ENCODE peak calls at places on chromosome 4, in five cellular contexts. X is SW480, W is left ventricle myocardium inferior, R is NCI-H1694 treated with DMSO at 0.1 percent for 48 hours, U is NCI-H1436. Z is an unnamed sample.

GRCh38 chr4:172489896-172490295 is 676.7 kb downstream of the GALNTL6 start:
- DNase-seq in X (no peak), W (no peak), R (no peak), U (no peak), Z (no peak)

GRCh38 chr4:184748251-184748652 is 14.4 kb upstream of the CENPU start:
- DNase-seq in X (no peak), W (peak), R (peak), U (no peak), Z (no peak)

GRCh38 chr4:169921732-169922131 is 104.5 kb downstream of the MFAP3L start:
- DNase-seq in X (no peak), W (no peak), R (no peak), U (no peak), Z (no peak)

GRCh38 chr4:337932-338758 is 531 bp downstream of the ZNF141 start:
- DNase-seq in X (no peak), W (no peak), R (no peak), U (no peak), Z (peak)

GRCh38 chr4:169341490-169341889 is 70.7 kb upstream of the SH3RF1 start:
- DNase-seq in X (no peak), W (no peak), R (no peak), U (no peak), Z (no peak)

GRCh38 chr4:98546910-98547544 is 111.4 kb downstream of the TSPAN5 start:
- DNase-seq in X (no peak), W (no peak), R (peak), U (no peak), Z (no peak)

GRCh38 chr4:138225477-138225876 is 16.7 kb downstream of the SLC7A11 start:
- DNase-seq in X (no peak), W (no peak), R (no peak), U (no peak), Z (no peak)

GRCh38 chr4:97984545-97985131 is 158.6 kb downstream of the STPG2 start:
- DNase-seq in X (no peak), W (no peak), R (no peak), U (no peak), Z (no peak)

GRCh38 chr4:3613980-3614730 is 81.9 kb upstream of the LRPAP1 start:
- DNase-seq in X (peak), W (peak), R (no peak), U (no peak), Z (no peak)

GRCh38 chr4:25654971-25655963 is at the start of gene SLC34A2:
- DNase-seq in X (no peak), W (no peak), R (no peak), U (no peak), Z (no peak)

GRCh38 chr4:122700178-122700725 is 32.3 kb upstream of the BBS12 start:
- DNase-seq in X (no peak), W (peak), R (no peak), U (no peak), Z (no peak)

GRCh38 chr4:125254111-125254510 is 60.6 kb upstream of the FAT4 start:
- DNase-seq in X (no peak), W (no peak), R (no peak), U (no peak), Z (no peak)

GRCh38 chr4:87150498-87151261 is 69.7 kb downstream of the KLHL8 start:
- DNase-seq in X (peak), W (no peak), R (peak), U (peak), Z (peak)

GRCh38 chr4:20395160-20395773 is 143.6 kb downstream of the SLIT2 start:
- DNase-seq in X (peak), W (no peak), R (peak), U (no peak), Z (peak)

GRCh38 chr4:140252742-140253555 is 99.0 kb upstream of the MAML3 start:
- DNase-seq in X (peak), W (peak), R (peak), U (peak), Z (peak)

GRCh38 chr4:94420356-94420755 is 31.4 kb upstream of the PDLIM5 start:
- DNase-seq in X (no peak), W (no peak), R (no peak), U (no peak), Z (no peak)

GRCh38 chr4:113509851-113510250 is 251.7 kb downstream of the CAMK2D start:
- DNase-seq in X (no peak), W (no peak), R (no peak), U (no peak), Z (no peak)

GRCh38 chr4:123417813-123418212 is 21.2 kb downstream of the SPRY1 start:
- DNase-seq in X (no peak), W (no peak), R (no peak), U (no peak), Z (no peak)

GRCh38 chr4:56843421-56843899 is 22.0 kb upstream of the SPINK2 start:
- DNase-seq in X (no peak), W (no peak), R (no peak), U (no peak), Z (no peak)

GRCh38 chr4:1290165-1290977 is 680 bp downstream of the MAEA start:
- DNase-seq in X (peak), W (no peak), R (no peak), U (no peak), Z (no peak)

GRCh38 chr4:57163530-57164459 is 53.6 kb upstream of the IGFBP7 start:
- DNase-seq in X (peak), W (peak), R (peak), U (peak), Z (peak)

GRCh38 chr4:53847935-53848334 is 216.5 kb downstream of the CHIC2 start:
- DNase-seq in X (no peak), W (no peak), R (no peak), U (no peak), Z (no peak)

GRCh38 chr4:184475096-184475461 is 729 bp upstream of the IRF2 start:
- DNase-seq in X (peak), W (peak), R (no peak), U (no peak), Z (peak)

GRCh38 chr4:148795156-148795864 is 353.1 kb upstream of the NR3C2 start:
- DNase-seq in X (peak), W (peak), R (no peak), U (no peak), Z (no peak)

GRCh38 chr4:2172627-2173231 is 69.2 kb downstream of the HAUS3 start:
- DNase-seq in X (peak), W (no peak), R (no peak), U (no peak), Z (no peak)

GRCh38 chr4:185883591-185883990 is 71.6 kb upstream of the SORBS2 start:
- DNase-seq in X (no peak), W (no peak), R (no peak), U (no peak), Z (no peak)

GRCh38 chr4:3387154-3387942 is 54.4 kb upstream of the HGFAC start:
- DNase-seq in X (no peak), W (no peak), R (no peak), U (no peak), Z (no peak)

GRCh38 chr4:116522922-116523321 is 562.5 kb downstream of the TRAM1L1 start:
- DNase-seq in X (no peak), W (no peak), R (no peak), U (no peak), Z (no peak)

GRCh38 chr4:182454440-182455013 is 211.3 kb downstream of the TENM3 start:
- DNase-seq in X (no peak), W (no peak), R (no peak), U (no peak), Z (no peak)

GRCh38 chr4:55866973-55867574 is 13.6 kb downstream of the EXOC1 start:
- DNase-seq in X (peak), W (no peak), R (peak), U (peak), Z (peak)

GRCh38 chr4:6391186-6391851 is 81.1 kb downstream of the PPP2R2C start:
- DNase-seq in X (no peak), W (no peak), R (no peak), U (no peak), Z (no peak)

GRCh38 chr4:14345356-14345775 is 656.9 kb upstream of the CPEB2 start:
- DNase-seq in X (no peak), W (no peak), R (no peak), U (no peak), Z (no peak)

GRCh38 chr4:21811576-21811975 is 137.0 kb downstream of the KCNIP4 start:
- DNase-seq in X (no peak), W (no peak), R (no peak), U (no peak), Z (no peak)

GRCh38 chr4:175330652-175331051 is 412.5 kb downstream of the ADAM29 start:
- DNase-seq in X (no peak), W (no peak), R (no peak), U (no peak), Z (no peak)

GRCh38 chr4:15677507-15677988 is 4.1 kb upstream of the FAM200B start:
- DNase-seq in X (peak), W (no peak), R (no peak), U (no peak), Z (no peak)

GRCh38 chr4:41365726-41366125 is 109.0 kb downstream of the UCHL1 start:
- DNase-seq in X (no peak), W (no peak), R (no peak), U (no peak), Z (peak)

GRCh38 chr4:86481429-86481828 is 112.7 kb upstream of the PTPN13 start:
- DNase-seq in X (no peak), W (no peak), R (no peak), U (no peak), Z (no peak)

GRCh38 chr4:30718889-30719252 is 1.3 kb upstream of the PCDH7 start:
- DNase-seq in X (no peak), W (no peak), R (peak), U (no peak), Z (no peak)

Z was measured in putamen.